ENCODE peak calls at places on chromosomes 13 and 19, in seven cellular contexts. D, N, X, H, C, F and Q are unnamed samples.

GRCh38 chr13:106034201-106034600 is 501.3 kb downstream of the EFNB2 start:
- DNase-seq in D (no peak), N (no peak), X (no peak), H (no peak), C (no peak), F (no peak), Q (no peak)

GRCh38 chr13:67224148-67224846 is 5.8 kb downstream of the PCDH9 start:
- DNase-seq in D (peak; percentile 73), N (peak; percentile 24), X (peak; percentile 54), H (peak; percentile 69), C (peak; percentile 77), F (peak; percentile 74), Q (peak; percentile 86)

GRCh38 chr13:98813993-98814392 is 61.5 kb upstream of the SLC15A1 start:
- DNase-seq in D (no peak), N (no peak), X (no peak), H (no peak), C (no peak), F (no peak), Q (no peak)

GRCh38 chr13:29535663-29536655 is 59.5 kb downstream of the SLC7A1 start:
- DNase-seq in D (no peak), N (no peak), X (no peak), H (no peak), C (no peak), F (no peak), Q (no peak)

GRCh38 chr13:36965767-36966166 is 33.4 kb downstream of the ALG5 start:
- DNase-seq in D (no peak), N (no peak), X (no peak), H (no peak), C (no peak), F (no peak), Q (no peak)

GRCh38 chr19:57903298-57904174 is 12.9 kb downstream of the ZNF417 start:
- DNase-seq in D (no peak), N (no peak), X (no peak), H (no peak), C (no peak), F (no peak), Q (no peak)

GRCh38 chr13:97723655-97724054 is 229.8 kb upstream of the IPO5 start:
- DNase-seq in D (no peak), N (no peak), X (no peak), H (no peak), C (no peak), F (no peak), Q (no peak)

GRCh38 chr19:21617740-21618339 is 112.4 kb downstream of the ZNF429 start:
- DNase-seq in D (no peak), N (no peak), X (no peak), H (no peak), C (no peak), F (no peak), Q (no peak)

GRCh38 chr19:19447536-19448237 is 42.2 kb downstream of the GATAD2A start:
- DNase-seq in D (no peak), N (peak; percentile 59), X (peak; percentile 44), H (no peak), C (no peak), F (no peak), Q (no peak)

GRCh38 chr19:33621065-33621785 is 528 bp upstream of the CHST8 start:
- DNase-seq in D (no peak), N (no peak), X (no peak), H (no peak), C (no peak), F (no peak), Q (peak; percentile 18)

GRCh38 chr13:60790620-60791019 is 393.6 kb downstream of the TDRD3 start:
- DNase-seq in D (no peak), N (no peak), X (no peak), H (no peak), C (no peak), F (no peak), Q (no peak)

GRCh38 chr13:27079421-27079958 is 92.1 kb downstream of the USP12 start:
- DNase-seq in D (no peak), N (no peak), X (no peak), H (no peak), C (no peak), F (no peak), Q (no peak)

GRCh38 chr13:36630181-36630806 is 43.5 kb upstream of the SERTM1 start:
- DNase-seq in D (no peak), N (no peak), X (no peak), H (no peak), C (no peak), F (no peak), Q (no peak)

GRCh38 chr13:75670496-75670895 is 34.4 kb downstream of the LMO7 start:
- DNase-seq in D (no peak), N (no peak), X (no peak), H (no peak), C (no peak), F (no peak), Q (no peak)

GRCh38 chr13:38395505-38395803 is 45.8 kb downstream of the UFM1 start:
- DNase-seq in D (no peak), N (no peak), X (no peak), H (no peak), C (no peak), F (no peak), Q (no peak)

GRCh38 chr19:53961523-53962345 is 1.0 kb upstream of the CACNG8 start:
- DNase-seq in D (no peak), N (no peak), X (no peak), H (no peak), C (no peak), F (no peak), Q (no peak)

GRCh38 chr13:26037302-26037701 is 14.5 kb downstream of the SHISA2 start:
- DNase-seq in D (no peak), N (no peak), X (peak; percentile 36), H (no peak), C (no peak), F (no peak), Q (peak; percentile 25)

GRCh38 chr13:50527612-50528509 is 315.6 kb downstream of the DLEU7 start:
- DNase-seq in D (no peak), N (no peak), X (no peak), H (no peak), C (no peak), F (no peak), Q (no peak)

GRCh38 chr19:19053508-19054314 is 10.1 kb upstream of the SLC25A42 start:
- DNase-seq in D (peak; percentile 76), N (peak; percentile 53), X (peak; percentile 71), H (no peak), C (peak; percentile 59), F (no peak), Q (peak; percentile 75)

GRCh38 chr13:98886587-98886986 is 91.3 kb downstream of the DOCK9 start:
- DNase-seq in D (no peak), N (no peak), X (no peak), H (no peak), C (no peak), F (no peak), Q (no peak)

GRCh38 chr13:23901365-23901764 is 4.1 kb upstream of the C1QTNF9B start:
- DNase-seq in D (no peak), N (no peak), X (no peak), H (no peak), C (no peak), F (no peak), Q (no peak)

GRCh38 chr13:83905641-83906040 is 23.4 kb upstream of the SLITRK1 start:
- DNase-seq in D (no peak), N (no peak), X (no peak), H (no peak), C (no peak), F (no peak), Q (no peak)

GRCh38 chr19:36115453-36116343 is at the start of gene TBCB:
- DNase-seq in D (peak; percentile 86), N (no peak), X (peak; percentile 90), H (peak; percentile 91), C (peak; percentile 83), F (peak; percentile 25), Q (no peak)

DNA sequence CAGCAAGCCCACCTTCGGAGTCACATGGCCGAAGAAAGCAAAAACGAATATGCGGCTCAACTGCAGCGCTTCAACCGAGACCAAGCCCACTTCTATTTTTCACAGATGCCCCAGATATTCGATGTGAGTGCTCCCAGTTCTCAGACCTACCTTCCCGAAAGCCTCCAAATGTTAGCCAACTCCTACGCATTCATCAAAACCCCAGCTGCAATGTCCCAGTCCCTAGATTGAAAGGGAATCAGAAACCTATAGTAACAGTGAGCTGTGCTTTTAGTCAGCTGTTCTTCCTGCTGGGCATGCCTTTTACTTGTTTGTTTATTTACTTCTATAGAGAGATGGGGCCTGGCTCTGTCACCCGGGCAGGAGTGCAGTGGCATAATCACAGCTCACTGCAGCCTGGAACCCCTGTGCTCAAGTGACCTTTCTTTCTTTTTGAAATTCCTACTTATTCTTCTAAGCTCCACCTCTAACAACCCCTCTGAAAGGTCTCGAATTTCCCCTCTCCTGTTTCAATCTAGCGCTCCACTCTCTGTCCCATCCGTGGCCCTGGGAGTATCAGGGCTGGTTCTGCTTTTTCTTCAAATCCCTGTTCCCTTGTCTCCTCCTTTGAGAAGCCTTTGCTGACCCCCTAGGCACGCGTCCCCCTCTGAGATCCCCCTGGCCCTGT is 4.4 kb downstream of the TRIP10 start:
- DNase-seq in D (no peak), N (no peak), X (no peak), H (no peak), C (no peak), F (no peak), Q (peak; percentile 34)
- H3K4me3 ChIP-seq in D (peak overlapping the region; percentile 50), N (no peak overlapping the region), X (no peak overlapping the region), H (peak overlapping the region; percentile 21), C (no peak overlapping the region), F (peak overlapping the region; percentile 31), Q (no peak overlapping the region)

DNA sequence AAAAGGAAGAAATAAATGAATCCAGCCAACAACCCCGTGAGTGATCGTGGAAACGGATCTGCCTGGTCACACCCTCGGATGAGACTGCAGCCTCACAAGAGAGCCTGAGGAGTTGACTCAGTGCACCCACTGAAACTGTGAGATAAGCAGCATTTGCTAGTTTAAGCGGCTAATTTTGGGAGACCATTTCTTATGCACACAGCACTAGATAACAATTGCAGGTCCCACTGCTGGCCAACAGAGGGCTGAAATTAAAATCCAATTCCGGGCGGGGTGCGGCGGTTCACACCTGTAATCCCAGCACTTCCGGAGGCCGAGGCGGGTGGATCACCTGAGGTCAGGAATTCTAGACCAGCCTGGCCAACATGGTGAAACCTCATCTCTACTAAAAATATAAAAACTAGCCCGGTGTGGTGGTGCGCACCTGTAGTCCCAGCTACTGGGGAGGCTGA is 3.6 kb downstream of the UQCR11 start:
- DNase-seq in D (no peak), N (no peak), X (no peak), H (no peak), C (no peak), F (no peak), Q (no peak)
- H3K36me3 ChIP-seq in D (peaks cover 42% of the 10 kb centered on the region), N (peaks cover 16% of the 10 kb centered on the region), X (peaks cover 16% of the 10 kb centered on the region), H (peaks cover 38% of the 10 kb centered on the region), C (peaks cover 44% of the 10 kb centered on the region), F (peaks cover 17% of the 10 kb centered on the region), Q (peaks cover 53% of the 10 kb centered on the region)

DNA sequence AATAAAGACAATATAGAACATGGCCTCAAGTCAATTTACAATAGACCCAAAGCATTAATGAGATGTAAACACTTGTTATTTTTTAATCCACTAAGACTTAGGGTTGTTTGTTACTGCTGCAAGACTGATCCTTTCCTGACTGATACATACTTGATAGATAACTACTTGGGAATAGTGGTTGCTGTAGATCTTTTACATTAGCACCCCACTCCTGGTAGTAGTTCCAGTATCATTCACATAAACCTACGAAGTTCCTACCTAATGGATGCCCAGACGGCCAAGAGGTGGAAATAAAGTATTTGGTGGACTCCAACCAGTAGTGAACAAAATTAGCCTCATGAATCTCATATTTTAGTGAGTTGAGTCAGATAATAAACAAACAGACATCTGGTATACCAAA is 26.9 kb downstream of the ADGRE1 start:
- DNase-seq in D (no peak), N (no peak), X (no peak), H (no peak), C (no peak), F (no peak), Q (no peak)
- H3K4me1 ChIP-seq in D (no peaks in the 10 kb centered on the region), N (no peaks in the 10 kb centered on the region), X (no peaks in the 10 kb centered on the region), H (no peaks in the 10 kb centered on the region), C (no peaks in the 10 kb centered on the region), F (no peaks in the 10 kb centered on the region), Q (no peaks in the 10 kb centered on the region)

GRCh38 chr13:46179576-46180368 is 2.2 kb downstream of the LCP1 start:
- DNase-seq in D (peak; percentile 59), N (peak; percentile 73), X (peak; percentile 72), H (peak; percentile 66), C (peak; percentile 47), F (peak; percentile 70), Q (no peak)
- H3K4me3 ChIP-seq in D (peak overlapping the region; percentile 43), N (peak overlapping the region; percentile 81), X (peak overlapping the region; percentile 71), H (peak overlapping the region; percentile 36), C (peak overlapping the region; percentile 24), F (peak overlapping the region; percentile 7), Q (no peak overlapping the region)